ENCODE peak calls at places on chromosome 21, in six cellular contexts. H is Kasumi-1; E is effector memory CD4-positive, alpha-beta T cell; T is colonic mucosa; F is A549; J is Calu3. M is an unnamed sample.

GRCh38 chr21:43957629-43958362 is 54.3 kb upstream of the TRAPPC10 start:
- DNase-seq in H (no peak), E (no peak), T (no peak), F (no peak), J (no peak), M (no peak)

GRCh38 chr21:14734191-14734590 is 188.1 kb upstream of the SAMSN1 start:
- DNase-seq in H (peak), E (no peak), T (no peak), F (no peak), J (no peak), M (peak)

GRCh38 chr21:45972716-45973474 is 8.7 kb upstream of the COL6A1 start:
- DNase-seq in H (no peak), E (no peak), T (no peak), F (no peak), J (no peak), M (no peak)

GRCh38 chr21:25790122-25790951 is 55.6 kb downstream of the GABPA start:
- DNase-seq in H (peak), E (no peak), T (peak), F (peak), J (peak), M (peak)

GRCh38 chr21:18522181-18522771 is 118.7 kb upstream of the TMPRSS15 start:
- DNase-seq in H (peak), E (no peak), T (no peak), F (no peak), J (no peak), M (no peak)

GRCh38 chr21:45287438-45288391 is at the start of gene POFUT2:
- DNase-seq in H (peak), E (peak), T (peak), F (peak), J (peak), M (peak)

GRCh38 chr21:24840287-24840686 is 767.0 kb downstream of the MRPL39 start:
- DNase-seq in H (no peak), E (no peak), T (no peak), F (no peak), J (no peak), M (no peak)

GRCh38 chr21:25657140-25657539 is 18.1 kb downstream of the JAM2 start:
- DNase-seq in H (no peak), E (no peak), T (no peak), F (no peak), J (no peak), M (no peak)

GRCh38 chr21:28207776-28208175 is 784.9 kb downstream of the LTN1 start:
- DNase-seq in H (no peak), E (no peak), T (no peak), F (no peak), J (no peak), M (no peak)